ENCODE peak calls at places on chromosome 6, in nine cellular contexts. One of them, this sample, is unnamed.
A peak's percentile ranks its signal among the peaks of the same experiment; 100 is the strongest.

GRCh38 chr6:18042536-18043145 is 55.2 kb upstream of the KIF13A start:
- DNase-seq in CD8-positive, alpha-beta T cell: no peak
- DNase-seq in fibroblast of the aortic adventitia: no peak
- DNase-seq in sigmoid colon: no peak
- DNase-seq in astrocyte of the cerebellum: no peak
- DNase-seq in left ventricle myocardium inferior: no peak
- DNase-seq in endodermal cell: peak; percentile 56
- DNase-seq in right lobe of liver: no peak
- DNase-seq in GM23338: no peak
- DNase-seq in this sample: no peak

GRCh38 chr6:34888441-34888820 is 589 bp upstream of the TAF11 start:
- DNase-seq in endodermal cell: no peak
- DNase-seq in fibroblast of the aortic adventitia: no peak
- DNase-seq in sigmoid colon: no peak
- DNase-seq in astrocyte of the cerebellum: no peak
- DNase-seq in GM23338: no peak
- DNase-seq in right lobe of liver: no peak
- DNase-seq in CD8-positive, alpha-beta T cell: no peak
- DNase-seq in left ventricle myocardium inferior: no peak
- DNase-seq in this sample: no peak

GRCh38 chr6:100461273-100461919 is 3.3 kb downstream of the SIM1 start:
- DNase-seq in left ventricle myocardium inferior: no peak
- DNase-seq in CD8-positive, alpha-beta T cell: no peak
- DNase-seq in astrocyte of the cerebellum: no peak
- DNase-seq in fibroblast of the aortic adventitia: no peak
- DNase-seq in sigmoid colon: no peak
- DNase-seq in endodermal cell: peak; percentile 84
- DNase-seq in GM23338: peak; percentile 74
- DNase-seq in right lobe of liver: no peak
- DNase-seq in this sample: peak; percentile 86

GRCh38 chr6:160790028-160790792 is 88.2 kb downstream of the PLG start:
- DNase-seq in GM23338: peak; percentile 49
- DNase-seq in CD8-positive, alpha-beta T cell: no peak
- DNase-seq in sigmoid colon: no peak
- DNase-seq in astrocyte of the cerebellum: no peak
- DNase-seq in left ventricle myocardium inferior: no peak
- DNase-seq in right lobe of liver: no peak
- DNase-seq in endodermal cell: peak; percentile 63
- DNase-seq in fibroblast of the aortic adventitia: no peak
- DNase-seq in this sample: peak; percentile 47

GRCh38 chr6:159826968-159827647 is 27.0 kb downstream of the PNLDC1 start:
- DNase-seq in sigmoid colon: no peak
- DNase-seq in GM23338: no peak
- DNase-seq in right lobe of liver: no peak
- DNase-seq in astrocyte of the cerebellum: no peak
- DNase-seq in endodermal cell: no peak
- DNase-seq in fibroblast of the aortic adventitia: no peak
- DNase-seq in left ventricle myocardium inferior: no peak
- DNase-seq in CD8-positive, alpha-beta T cell: no peak
- DNase-seq in this sample: no peak

GRCh38 chr6:11621119-11621518 is 83.6 kb downstream of the TMEM170B start:
- DNase-seq in left ventricle myocardium inferior: no peak
- DNase-seq in fibroblast of the aortic adventitia: no peak
- DNase-seq in sigmoid colon: no peak
- DNase-seq in right lobe of liver: no peak
- DNase-seq in endodermal cell: no peak
- DNase-seq in GM23338: no peak
- DNase-seq in astrocyte of the cerebellum: no peak
- DNase-seq in CD8-positive, alpha-beta T cell: no peak
- DNase-seq in this sample: no peak

GRCh38 chr6:116286773-116287358 is 7.1 kb upstream of the TSPYL1 start:
- DNase-seq in fibroblast of the aortic adventitia: no peak
- DNase-seq in endodermal cell: no peak
- DNase-seq in CD8-positive, alpha-beta T cell: no peak
- DNase-seq in astrocyte of the cerebellum: no peak
- DNase-seq in right lobe of liver: no peak
- DNase-seq in sigmoid colon: no peak
- DNase-seq in GM23338: no peak
- DNase-seq in left ventricle myocardium inferior: no peak
- DNase-seq in this sample: no peak

GRCh38 chr6:55825402-55826051 is 49.9 kb downstream of the BMP5 start:
- DNase-seq in left ventricle myocardium inferior: no peak
- DNase-seq in GM23338: no peak
- DNase-seq in right lobe of liver: no peak
- DNase-seq in sigmoid colon: no peak
- DNase-seq in astrocyte of the cerebellum: no peak
- DNase-seq in fibroblast of the aortic adventitia: peak; percentile 74
- DNase-seq in endodermal cell: no peak
- DNase-seq in CD8-positive, alpha-beta T cell: no peak
- DNase-seq in this sample: no peak

GRCh38 chr6:169340395-169340794 is 86.7 kb upstream of the THBS2 start:
- DNase-seq in astrocyte of the cerebellum: no peak
- DNase-seq in sigmoid colon: no peak
- DNase-seq in right lobe of liver: no peak
- DNase-seq in GM23338: no peak
- DNase-seq in CD8-positive, alpha-beta T cell: no peak
- DNase-seq in left ventricle myocardium inferior: no peak
- DNase-seq in endodermal cell: no peak
- DNase-seq in fibroblast of the aortic adventitia: no peak
- DNase-seq in this sample: peak; percentile 79

GRCh38 chr6:16544006-16544405 is 217.3 kb downstream of the ATXN1 start:
- DNase-seq in CD8-positive, alpha-beta T cell: no peak
- DNase-seq in GM23338: peak; percentile 52
- DNase-seq in astrocyte of the cerebellum: no peak
- DNase-seq in left ventricle myocardium inferior: peak; percentile 56
- DNase-seq in endodermal cell: peak; percentile 56
- DNase-seq in right lobe of liver: no peak
- DNase-seq in fibroblast of the aortic adventitia: no peak
- DNase-seq in sigmoid colon: no peak
- DNase-seq in this sample: no peak

GRCh38 chr6:142171351-142171750 is 24.3 kb downstream of the VTA1 start:
- DNase-seq in astrocyte of the cerebellum: no peak
- DNase-seq in endodermal cell: no peak
- DNase-seq in left ventricle myocardium inferior: no peak
- DNase-seq in CD8-positive, alpha-beta T cell: no peak
- DNase-seq in sigmoid colon: no peak
- DNase-seq in fibroblast of the aortic adventitia: no peak
- DNase-seq in right lobe of liver: no peak
- DNase-seq in GM23338: no peak
- DNase-seq in this sample: no peak

GRCh38 chr6:117733341-117733740 is 58.1 kb downstream of the NUS1 start:
- DNase-seq in right lobe of liver: no peak
- DNase-seq in endodermal cell: no peak
- DNase-seq in left ventricle myocardium inferior: no peak
- DNase-seq in GM23338: no peak
- DNase-seq in sigmoid colon: no peak
- DNase-seq in astrocyte of the cerebellum: no peak
- DNase-seq in fibroblast of the aortic adventitia: no peak
- DNase-seq in CD8-positive, alpha-beta T cell: no peak
- DNase-seq in this sample: no peak

GRCh38 chr6:107716688-107717089 is 107.4 kb downstream of the SCML4 start:
- DNase-seq in endodermal cell: peak; percentile 74
- DNase-seq in GM23338: peak; percentile 79
- DNase-seq in right lobe of liver: no peak
- DNase-seq in astrocyte of the cerebellum: no peak
- DNase-seq in sigmoid colon: no peak
- DNase-seq in CD8-positive, alpha-beta T cell: peak; percentile 82
- DNase-seq in fibroblast of the aortic adventitia: no peak
- DNase-seq in left ventricle myocardium inferior: no peak
- DNase-seq in this sample: no peak

GRCh38 chr6:153208706-153209105 is 77.6 kb upstream of the RGS17 start:
- DNase-seq in sigmoid colon: no peak
- DNase-seq in astrocyte of the cerebellum: no peak
- DNase-seq in GM23338: peak; percentile 4
- DNase-seq in left ventricle myocardium inferior: peak; percentile 43
- DNase-seq in endodermal cell: no peak
- DNase-seq in CD8-positive, alpha-beta T cell: no peak
- DNase-seq in fibroblast of the aortic adventitia: no peak
- DNase-seq in right lobe of liver: no peak
- DNase-seq in this sample: no peak

GRCh38 chr6:4879724-4880372 is 103.6 kb downstream of the CDYL start:
- DNase-seq in GM23338: no peak
- DNase-seq in sigmoid colon: no peak
- DNase-seq in right lobe of liver: no peak
- DNase-seq in left ventricle myocardium inferior: no peak
- DNase-seq in astrocyte of the cerebellum: no peak
- DNase-seq in endodermal cell: no peak
- DNase-seq in fibroblast of the aortic adventitia: no peak
- DNase-seq in CD8-positive, alpha-beta T cell: no peak
- DNase-seq in this sample: no peak

DNA sequence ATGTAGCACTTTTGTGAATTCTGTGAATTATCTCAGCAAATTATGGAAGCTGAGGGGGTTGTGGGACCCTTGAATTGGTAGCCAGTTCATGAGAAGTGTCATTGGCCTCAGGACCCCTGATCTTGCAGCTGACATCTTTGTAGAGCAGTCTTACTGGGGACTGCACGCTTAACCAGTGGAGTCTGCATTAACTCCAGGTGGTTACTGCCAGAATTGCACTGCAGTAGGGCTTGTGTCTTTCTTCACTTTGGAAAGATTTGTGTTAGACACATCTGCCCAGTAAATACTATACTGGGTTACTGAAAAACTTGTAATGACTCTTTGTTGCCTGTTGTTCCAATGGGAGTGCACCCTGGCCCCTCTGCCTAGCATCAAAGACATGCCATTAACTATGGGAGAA is 21.2 kb upstream of the CDKN1A start:
- DNase-seq in sigmoid colon: no peak
- DNase-seq in astrocyte of the cerebellum: no peak
- DNase-seq in endodermal cell: no peak
- DNase-seq in GM23338: no peak
- DNase-seq in right lobe of liver: no peak
- DNase-seq in CD8-positive, alpha-beta T cell: no peak
- DNase-seq in fibroblast of the aortic adventitia: no peak
- DNase-seq in left ventricle myocardium inferior: no peak
- DNase-seq in this sample: no peak
- TF ChIP-seq CTCF in sigmoid colon: no peak
- TF ChIP-seq CTCF in astrocyte of the cerebellum: no peak
- TF ChIP-seq CTCF in endodermal cell: peak; percentile 27
- TF ChIP-seq CTCF in GM23338: no peak
- TF ChIP-seq CTCF in right lobe of liver: no peak
- TF ChIP-seq CTCF in CD8-positive, alpha-beta T cell: no peak
- TF ChIP-seq CTCF in fibroblast of the aortic adventitia: no peak
- TF ChIP-seq CTCF in left ventricle myocardium inferior: no peak
- TF ChIP-seq CTCF in this sample: no peak

DNA sequence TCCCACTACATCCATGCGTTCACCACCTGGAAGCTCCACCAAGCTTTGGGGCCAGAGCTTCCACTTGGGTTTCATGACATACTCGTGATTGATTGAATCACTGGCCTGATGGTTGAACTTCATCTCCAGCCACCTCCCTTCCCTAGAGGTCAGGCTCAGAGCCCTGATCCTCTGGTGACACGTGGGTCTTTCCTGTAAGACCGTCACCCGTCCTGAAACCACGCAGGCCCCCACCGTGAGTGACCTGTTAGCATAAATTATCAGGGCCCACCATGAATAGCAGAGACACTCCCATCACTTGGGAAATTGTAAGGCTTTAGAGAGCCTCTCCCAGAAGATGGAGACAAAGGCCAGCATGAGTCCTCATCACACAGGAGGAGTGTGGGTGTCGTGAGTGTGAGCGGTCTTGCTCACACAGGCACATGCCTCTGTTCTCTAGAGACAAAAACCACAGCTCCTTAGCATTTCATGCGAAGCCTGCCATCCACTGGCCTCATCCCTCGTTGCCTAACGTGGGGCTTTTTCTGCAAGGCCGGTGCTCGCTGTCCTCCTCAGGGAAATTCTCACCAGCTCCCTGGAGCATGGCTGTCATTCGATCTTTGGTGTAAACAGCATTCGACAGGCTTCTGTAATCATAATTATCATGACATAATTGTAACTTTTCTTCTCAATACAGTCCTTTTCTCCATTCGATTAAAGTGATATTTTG is 65.1 kb upstream of the DUSP22 start:
- DNase-seq in right lobe of liver: no peak
- DNase-seq in endodermal cell: peak; percentile 39
- DNase-seq in sigmoid colon: no peak
- DNase-seq in fibroblast of the aortic adventitia: peak; percentile 40
- DNase-seq in astrocyte of the cerebellum: no peak
- DNase-seq in left ventricle myocardium inferior: no peak
- DNase-seq in GM23338: no peak
- DNase-seq in CD8-positive, alpha-beta T cell: no peak
- DNase-seq in this sample: peak; percentile 75
- TF ChIP-seq CTCF in right lobe of liver: no peak
- TF ChIP-seq CTCF in endodermal cell: no peak
- TF ChIP-seq CTCF in sigmoid colon: no peak
- TF ChIP-seq CTCF in fibroblast of the aortic adventitia: no peak
- TF ChIP-seq CTCF in astrocyte of the cerebellum: no peak
- TF ChIP-seq CTCF in left ventricle myocardium inferior: peak; percentile 27
- TF ChIP-seq CTCF in GM23338: peak; percentile 40
- TF ChIP-seq CTCF in CD8-positive, alpha-beta T cell: no peak
- TF ChIP-seq CTCF in this sample: no peak

DNA sequence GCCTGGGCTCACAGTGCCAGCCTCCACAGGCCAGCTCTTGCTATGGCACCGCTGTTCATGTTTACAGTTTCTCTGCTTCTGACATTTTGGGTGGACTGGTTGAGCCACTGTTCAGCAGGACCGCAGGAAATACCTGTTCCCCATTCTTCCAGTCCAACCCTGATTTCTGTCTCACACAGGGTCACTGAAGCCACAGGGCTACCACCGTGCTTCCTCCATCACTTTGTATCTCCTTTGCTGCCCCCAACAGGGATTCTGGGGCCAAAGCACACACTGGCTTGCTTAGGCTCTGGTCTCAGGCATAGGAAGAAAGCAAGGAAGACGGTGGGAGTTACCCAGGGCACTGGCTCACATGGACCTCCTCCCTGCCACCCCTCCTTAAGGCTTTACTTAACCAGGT is 164.5 kb downstream of the UNC5CL start:
- DNase-seq in fibroblast of the aortic adventitia: no peak
- DNase-seq in GM23338: peak; percentile 69
- DNase-seq in astrocyte of the cerebellum: no peak
- DNase-seq in CD8-positive, alpha-beta T cell: no peak
- DNase-seq in sigmoid colon: no peak
- DNase-seq in endodermal cell: peak; percentile 86
- DNase-seq in left ventricle myocardium inferior: no peak
- DNase-seq in right lobe of liver: no peak
- DNase-seq in this sample: no peak
- TF ChIP-seq CTCF in fibroblast of the aortic adventitia: no peak
- TF ChIP-seq CTCF in GM23338: peak; percentile 79
- TF ChIP-seq CTCF in astrocyte of the cerebellum: no peak
- TF ChIP-seq CTCF in CD8-positive, alpha-beta T cell: no peak
- TF ChIP-seq CTCF in sigmoid colon: no peak
- TF ChIP-seq CTCF in endodermal cell: peak; percentile 72
- TF ChIP-seq CTCF in left ventricle myocardium inferior: no peak
- TF ChIP-seq CTCF in right lobe of liver: no peak
- TF ChIP-seq CTCF in this sample: no peak

DNA sequence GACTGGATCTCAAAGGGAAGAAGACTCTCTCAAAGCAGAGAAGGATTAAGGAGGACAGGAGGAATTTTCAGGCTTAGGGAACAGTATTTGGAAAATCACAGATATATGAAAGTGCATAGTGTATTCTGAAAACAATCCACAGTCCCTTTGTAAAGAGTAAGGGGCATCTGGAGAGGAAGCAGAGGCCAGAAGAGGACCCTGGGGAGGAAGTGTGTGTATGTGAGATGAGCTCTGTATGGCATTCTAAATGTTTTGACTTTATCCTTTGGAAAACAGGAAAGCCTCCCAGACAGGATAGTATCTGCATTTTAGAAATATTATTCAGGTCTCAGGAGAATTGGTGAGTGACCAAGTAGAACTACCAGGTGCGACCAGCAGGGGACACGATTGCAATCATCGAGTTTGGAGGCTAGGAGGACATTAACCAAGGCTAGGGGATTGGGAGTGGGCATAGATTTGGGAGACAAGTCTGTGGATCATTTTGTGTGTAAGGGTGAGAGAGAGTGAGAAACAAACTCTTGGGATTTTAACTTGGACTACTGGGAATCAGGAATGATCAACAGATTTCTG is 38.3 kb upstream of the FAM184A start:
- DNase-seq in left ventricle myocardium inferior: no peak
- DNase-seq in sigmoid colon: no peak
- DNase-seq in endodermal cell: peak; percentile 69
- DNase-seq in GM23338: peak; percentile 50
- DNase-seq in right lobe of liver: no peak
- DNase-seq in fibroblast of the aortic adventitia: no peak
- DNase-seq in astrocyte of the cerebellum: no peak
- DNase-seq in CD8-positive, alpha-beta T cell: no peak
- DNase-seq in this sample: no peak
- TF ChIP-seq CTCF in left ventricle myocardium inferior: peak; percentile 11
- TF ChIP-seq CTCF in sigmoid colon: no peak
- TF ChIP-seq CTCF in endodermal cell: peak; percentile 71
- TF ChIP-seq CTCF in GM23338: peak; percentile 51
- TF ChIP-seq CTCF in right lobe of liver: no peak
- TF ChIP-seq CTCF in fibroblast of the aortic adventitia: peak; percentile 41
- TF ChIP-seq CTCF in astrocyte of the cerebellum: no peak
- TF ChIP-seq CTCF in CD8-positive, alpha-beta T cell: peak; percentile 14
- TF ChIP-seq CTCF in this sample: no peak